ENCODE peak calls at places on chromosome 14, in four cellular contexts. One of them, this sample, is unnamed.

GRCh38 chr14:77979171-77979570 is 179.3 kb downstream of the ADCK1 start:
- ATAC-seq in mucosa of descending colon: no peak
- ATAC-seq in GM12878: no peak
- ATAC-seq in Right ventricle myocardium inferior: no peak
- ATAC-seq in this sample: no peak

GRCh38 chr14:24093901-24094838 is at the start of gene PCK2:
- ATAC-seq in mucosa of descending colon: peak; percentile 86
- ATAC-seq in Right ventricle myocardium inferior: peak; percentile 94
- ATAC-seq in GM12878: peak; percentile 79
- ATAC-seq in this sample: peak; percentile 96

GRCh38 chr14:61537567-61538463 is 157.5 kb upstream of the HIF1A start:
- ATAC-seq in Right ventricle myocardium inferior: peak; percentile 68
- ATAC-seq in mucosa of descending colon: peak; percentile 90
- ATAC-seq in GM12878: peak; percentile 57
- ATAC-seq in this sample: peak; percentile 34

GRCh38 chr14:37034410-37035285 is 137.8 kb downstream of the SLC25A21 start:
- ATAC-seq in GM12878: no peak
- ATAC-seq in mucosa of descending colon: no peak
- ATAC-seq in Right ventricle myocardium inferior: no peak
- ATAC-seq in this sample: no peak

GRCh38 chr14:81571437-81571836 is 37.8 kb upstream of the SEL1L start:
- ATAC-seq in Right ventricle myocardium inferior: no peak
- ATAC-seq in mucosa of descending colon: no peak
- ATAC-seq in GM12878: peak; percentile 56
- ATAC-seq in this sample: no peak

GRCh38 chr14:105260826-105261438 is 12.6 kb downstream of the BTBD6 start:
- ATAC-seq in mucosa of descending colon: no peak
- ATAC-seq in GM12878: no peak
- ATAC-seq in Right ventricle myocardium inferior: no peak
- ATAC-seq in this sample: no peak

GRCh38 chr14:94041551-94042346 is 15.6 kb downstream of the OTUB2 start:
- ATAC-seq in Right ventricle myocardium inferior: peak; percentile 88
- ATAC-seq in GM12878: no peak
- ATAC-seq in mucosa of descending colon: peak; percentile 11
- ATAC-seq in this sample: peak; percentile 45

GRCh38 chr14:101365329-101366158 is 195.8 kb upstream of the DIO3 start:
- ATAC-seq in mucosa of descending colon: no peak
- ATAC-seq in Right ventricle myocardium inferior: no peak
- ATAC-seq in GM12878: no peak
- ATAC-seq in this sample: peak; percentile 2

GRCh38 chr14:89252887-89253532 is 164.0 kb downstream of the FOXN3 start:
- ATAC-seq in Right ventricle myocardium inferior: peak; percentile 24
- ATAC-seq in mucosa of descending colon: peak; percentile 21
- ATAC-seq in GM12878: no peak
- ATAC-seq in this sample: no peak

GRCh38 chr14:71202881-71203280 is 295.6 kb downstream of the PCNX1 start:
- ATAC-seq in mucosa of descending colon: no peak
- ATAC-seq in GM12878: no peak
- ATAC-seq in Right ventricle myocardium inferior: no peak
- ATAC-seq in this sample: no peak

GRCh38 chr14:64509036-64509435 is 4.5 kb downstream of the ZBTB1 start:
- ATAC-seq in GM12878: no peak
- ATAC-seq in mucosa of descending colon: no peak
- ATAC-seq in Right ventricle myocardium inferior: no peak
- ATAC-seq in this sample: no peak

GRCh38 chr14:93788557-93789365 is 476 bp upstream of the PRIMA1 start:
- ATAC-seq in Right ventricle myocardium inferior: peak; percentile 93
- ATAC-seq in GM12878: no peak
- ATAC-seq in mucosa of descending colon: peak; percentile 67
- ATAC-seq in this sample: peak; percentile 90

GRCh38 chr14:52277552-52277951 is 10.1 kb downstream of the PTGDR start:
- ATAC-seq in mucosa of descending colon: no peak
- ATAC-seq in GM12878: no peak
- ATAC-seq in Right ventricle myocardium inferior: no peak
- ATAC-seq in this sample: no peak